ENCODE peak calls at places on chromosome X, in four cellular contexts. One of them, this sample, is unnamed.

GRCh38 chrX:38060331-38060878 is 54.1 kb downstream of the SYTL5 start:
- DNase-seq in A549: no peak
- DNase-seq in H1: no peak
- DNase-seq in SK-N-SH: no peak
- DNase-seq in this sample: no peak

GRCh38 chrX:6891404-6891803 is 256.1 kb upstream of the STS start:
- DNase-seq in SK-N-SH: no peak
- DNase-seq in A549: no peak
- DNase-seq in H1: no peak
- DNase-seq in this sample: no peak

GRCh38 chrX:15334561-15334960 is 762 bp downstream of the PIGA start:
- DNase-seq in A549: no peak
- DNase-seq in H1: no peak
- DNase-seq in SK-N-SH: no peak
- DNase-seq in this sample: peak

GRCh38 chrX:114583646-114584433 is at the start of gene HTR2C:
- DNase-seq in SK-N-SH: peak
- DNase-seq in H1: no peak
- DNase-seq in A549: no peak
- DNase-seq in this sample: no peak

GRCh38 chrX:39049975-39050374 is 248.7 kb downstream of the MID1IP1 start:
- DNase-seq in SK-N-SH: no peak
- DNase-seq in H1: no peak
- DNase-seq in A549: no peak
- DNase-seq in this sample: no peak

GRCh38 chrX:38871129-38872029 is 70.1 kb downstream of the MID1IP1 start:
- DNase-seq in H1: no peak
- DNase-seq in SK-N-SH: no peak
- DNase-seq in A549: no peak
- DNase-seq in this sample: no peak

GRCh38 chrX:12007881-12008280 is 130.4 kb upstream of the FRMPD4 start:
- DNase-seq in A549: peak
- DNase-seq in H1: no peak
- DNase-seq in SK-N-SH: no peak
- DNase-seq in this sample: peak

GRCh38 chrX:104108955-104109354 is 3.4 kb upstream of the ZCCHC18 start:
- DNase-seq in A549: no peak
- DNase-seq in SK-N-SH: no peak
- DNase-seq in H1: no peak
- DNase-seq in this sample: no peak

GRCh38 chrX:11566158-11566557 is 99.6 kb downstream of the ARHGAP6 start:
- DNase-seq in H1: no peak
- DNase-seq in SK-N-SH: no peak
- DNase-seq in A549: no peak
- DNase-seq in this sample: no peak

GRCh38 chrX:50202539-50202938 is 1.7 kb upstream of the AKAP4 start:
- DNase-seq in A549: no peak
- DNase-seq in SK-N-SH: no peak
- DNase-seq in H1: no peak
- DNase-seq in this sample: no peak

GRCh38 chrX:34656842-34657780 is at the start of gene TMEM47:
- DNase-seq in A549: peak
- DNase-seq in H1: peak
- DNase-seq in SK-N-SH: peak
- DNase-seq in this sample: peak

GRCh38 chrX:104173841-104174240 is 7.6 kb downstream of the FAM199X start:
- DNase-seq in SK-N-SH: no peak
- DNase-seq in A549: no peak
- DNase-seq in H1: no peak
- DNase-seq in this sample: no peak

GRCh38 chrX:119647552-119648420 is 41.6 kb upstream of the NKRF start:
- DNase-seq in A549: no peak
- DNase-seq in H1: no peak
- DNase-seq in SK-N-SH: no peak
- DNase-seq in this sample: no peak

GRCh38 chrX:124388562-124388961 is 42.2 kb downstream of the SH2D1A start:
- DNase-seq in A549: peak
- DNase-seq in SK-N-SH: peak
- DNase-seq in H1: no peak
- DNase-seq in this sample: peak

GRCh38 chrX:140733766-140734342 is 24.3 kb downstream of the LINC00632 start:
- DNase-seq in H1: no peak
- DNase-seq in SK-N-SH: peak
- DNase-seq in A549: peak
- DNase-seq in this sample: peak

GRCh38 chrX:70033348-70033747 is 16.4 kb downstream of the AWAT2 start:
- DNase-seq in A549: peak
- DNase-seq in H1: no peak
- DNase-seq in SK-N-SH: peak
- DNase-seq in this sample: peak

GRCh38 chrX:10922158-10922557 is 189.0 kb upstream of the HCCS start:
- DNase-seq in SK-N-SH: no peak
- DNase-seq in H1: no peak
- DNase-seq in A549: no peak
- DNase-seq in this sample: peak

GRCh38 chrX:83416273-83416672 is 91.8 kb upstream of the POU3F4 start:
- DNase-seq in H1: no peak
- DNase-seq in SK-N-SH: peak
- DNase-seq in A549: no peak
- DNase-seq in this sample: no peak

GRCh38 chrX:7996414-7996813 is 69.2 kb upstream of the PNPLA4 start:
- DNase-seq in SK-N-SH: peak
- DNase-seq in A549: no peak
- DNase-seq in H1: no peak
- DNase-seq in this sample: peak

GRCh38 chrX:35289952-35290351 is 347.4 kb downstream of the FAM47B start:
- DNase-seq in SK-N-SH: no peak
- DNase-seq in A549: no peak
- DNase-seq in H1: no peak
- DNase-seq in this sample: no peak

GRCh38 chrX:151085207-151085606 is 91.2 kb upstream of the GPR50 start:
- DNase-seq in A549: no peak
- DNase-seq in SK-N-SH: no peak
- DNase-seq in H1: no peak
- DNase-seq in this sample: no peak

GRCh38 chrX:95764972-95765451 is 919.6 kb upstream of the DIAPH2 start:
- DNase-seq in A549: no peak
- DNase-seq in SK-N-SH: peak
- DNase-seq in H1: no peak
- DNase-seq in this sample: peak

GRCh38 chrX:155767101-155767878 is 113.9 kb upstream of the VAMP7 start:
- DNase-seq in SK-N-SH: peak
- DNase-seq in H1: peak
- DNase-seq in A549: peak
- DNase-seq in this sample: peak

GRCh38 chrX:75522565-75523411 is at the start of gene ZDHHC15:
- DNase-seq in H1: peak
- DNase-seq in SK-N-SH: peak
- DNase-seq in A549: no peak
- DNase-seq in this sample: no peak

GRCh38 chrX:103722505-103722904 is 11.8 kb downstream of the TMEM31 start:
- DNase-seq in H1: no peak
- DNase-seq in A549: no peak
- DNase-seq in SK-N-SH: no peak
- DNase-seq in this sample: peak

GRCh38 chrX:103831342-103831802 is 685 bp downstream of the RAB9B start:
- DNase-seq in H1: peak
- DNase-seq in SK-N-SH: peak
- DNase-seq in A549: peak
- DNase-seq in this sample: no peak

GRCh38 chrX:119870626-119871131 is 854 bp downstream of the RNF113A start:
- DNase-seq in SK-N-SH: peak
- DNase-seq in A549: no peak
- DNase-seq in H1: no peak
- DNase-seq in this sample: peak

GRCh38 chrX:116272328-116272727 is 101.8 kb downstream of the AGTR2 start:
- DNase-seq in A549: peak
- DNase-seq in SK-N-SH: no peak
- DNase-seq in H1: no peak
- DNase-seq in this sample: peak

GRCh38 chrX:119726900-119727555 is 31.4 kb upstream of the SOWAHD start:
- DNase-seq in A549: no peak
- DNase-seq in H1: no peak
- DNase-seq in SK-N-SH: no peak
- DNase-seq in this sample: no peak

DNA sequence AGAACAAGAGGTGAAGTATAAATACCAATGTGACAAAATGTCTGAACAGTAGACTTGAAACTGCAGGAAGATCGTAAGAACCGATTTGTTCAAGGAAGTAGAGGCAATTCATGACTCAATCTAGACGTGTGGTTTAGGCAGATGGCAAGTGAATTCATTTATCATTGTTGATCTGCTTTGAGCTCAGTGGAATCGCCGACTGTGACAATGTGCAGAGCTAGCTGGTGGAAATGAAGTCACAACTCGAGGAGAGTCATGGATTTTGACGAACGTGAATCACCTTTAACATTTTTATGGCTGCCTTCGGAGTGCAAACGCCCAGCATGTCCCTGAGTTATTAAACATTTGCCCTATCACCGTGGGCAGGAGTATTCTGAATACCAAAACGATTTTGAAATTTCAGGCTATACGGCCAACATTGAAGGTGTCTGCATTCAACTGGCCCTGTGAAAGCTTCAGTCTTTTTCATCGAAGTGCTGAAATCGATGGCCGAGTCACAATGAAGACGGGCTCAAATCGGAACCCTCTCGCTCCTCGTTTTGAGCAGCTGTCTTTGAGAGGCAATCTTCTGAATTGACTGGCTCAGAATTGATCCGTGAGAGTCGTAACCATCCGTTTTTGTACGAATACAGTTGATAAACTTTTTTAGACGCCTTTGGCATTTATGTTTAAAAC is 689 bp upstream of the OGT start:
- DNase-seq in A549: peak
- DNase-seq in SK-N-SH: no peak
- DNase-seq in H1: no peak
- DNase-seq in this sample: peak
- TF ChIP-seq USF2 in A549: no peak
- TF ChIP-seq USF2 in SK-N-SH: no peak
- TF ChIP-seq USF2 in H1: no peak
- TF ChIP-seq USF2 in this sample: no peak

DNA sequence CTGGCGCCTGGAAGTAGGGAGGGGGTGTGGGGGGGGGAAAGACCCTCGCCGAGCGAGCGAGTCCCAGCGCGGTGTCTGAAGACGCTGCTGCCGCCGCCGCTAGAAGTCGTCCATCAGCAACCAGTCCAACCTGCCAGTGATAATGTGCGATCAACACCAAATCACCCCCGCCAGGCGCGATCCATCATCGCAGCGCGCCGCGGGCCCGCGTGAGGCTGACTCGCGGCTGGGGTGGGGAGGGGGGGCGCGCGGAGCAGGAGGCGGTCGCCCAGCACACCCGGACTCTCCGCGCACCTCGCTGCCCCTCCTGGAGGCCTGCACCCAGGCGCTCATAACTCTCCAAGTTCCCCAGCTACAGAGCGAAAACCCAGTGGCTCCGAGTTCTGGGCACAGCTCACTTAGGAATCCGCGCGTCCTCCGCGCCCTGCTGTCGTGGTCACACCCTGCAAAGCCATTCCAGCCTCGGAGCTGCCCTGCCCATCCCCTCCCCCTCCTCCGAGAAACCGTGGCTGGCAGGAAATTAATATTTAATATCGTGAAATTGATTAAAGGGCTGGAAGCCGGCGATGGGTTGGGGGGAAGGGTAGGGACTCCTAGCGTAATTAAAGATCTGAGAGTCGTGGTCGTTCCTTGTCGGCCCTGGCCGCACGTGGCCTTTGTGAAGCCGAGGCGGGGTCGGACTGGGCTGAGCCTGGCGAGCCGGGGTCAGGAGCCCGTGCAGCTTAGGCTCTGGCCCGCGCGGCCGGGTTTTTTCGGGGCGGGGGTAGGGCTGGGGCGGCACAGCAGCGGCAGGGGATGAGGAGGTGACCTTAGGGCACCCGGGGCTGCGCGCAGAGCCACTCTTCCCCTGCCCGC is 58.1 kb upstream of the BCOR start:
- DNase-seq in SK-N-SH: peak
- DNase-seq in A549: peak
- DNase-seq in H1: no peak
- DNase-seq in this sample: no peak
- H3K27ac ChIP-seq in SK-N-SH: peak
- H3K27ac ChIP-seq in A549: peak
- H3K27ac ChIP-seq in H1: no peak
- H3K27ac ChIP-seq in this sample: no peak

GRCh38 chrX:40538391-40538790 is 42.4 kb upstream of the ATP6AP2 start:
- DNase-seq in SK-N-SH: no peak
- DNase-seq in A549: no peak
- DNase-seq in H1: no peak
- DNase-seq in this sample: no peak

GRCh38 chrX:40542208-40542607 is 38.6 kb upstream of the ATP6AP2 start:
- DNase-seq in H1: no peak
- DNase-seq in A549: no peak
- DNase-seq in SK-N-SH: no peak
- DNase-seq in this sample: no peak

GRCh38 chrX:40537310-40537709 is 43.5 kb upstream of the ATP6AP2 start:
- DNase-seq in A549: no peak
- DNase-seq in SK-N-SH: no peak
- DNase-seq in H1: no peak
- DNase-seq in this sample: no peak

GRCh38 chrX:40542972-40543371 is 37.8 kb upstream of the ATP6AP2 start:
- DNase-seq in A549: no peak
- DNase-seq in SK-N-SH: peak
- DNase-seq in H1: no peak
- DNase-seq in this sample: no peak

GRCh38 chrX:40539214-40540142 is 41.3 kb upstream of the ATP6AP2 start:
- DNase-seq in SK-N-SH: no peak
- DNase-seq in A549: no peak
- DNase-seq in H1: no peak
- DNase-seq in this sample: peak
- TF ChIP-seq USF2 in SK-N-SH: no peak
- TF ChIP-seq USF2 in A549: no peak
- TF ChIP-seq USF2 in H1: no peak
- TF ChIP-seq USF2 in this sample: no peak

DNA sequence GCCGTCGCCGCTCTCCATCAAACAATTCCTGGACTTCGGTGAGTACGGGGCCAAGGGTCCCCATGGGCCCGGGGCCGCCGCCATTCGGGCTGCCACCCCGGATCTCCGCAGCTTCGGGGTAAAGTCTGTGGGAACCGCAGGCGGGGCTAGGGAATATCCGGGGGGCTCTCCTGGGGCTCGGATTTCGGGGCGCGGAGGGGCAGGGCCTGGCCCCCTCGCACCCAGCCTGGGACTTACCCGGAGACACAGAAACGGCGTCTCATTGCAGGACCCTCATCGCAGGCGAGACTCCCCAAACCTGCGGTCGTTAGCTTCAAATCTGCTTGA is 401 bp downstream of the PDK3 start:
- DNase-seq in SK-N-SH: no peak
- DNase-seq in H1: no peak
- DNase-seq in A549: no peak
- DNase-seq in this sample: no peak
- H3K27ac ChIP-seq in SK-N-SH: peak
- H3K27ac ChIP-seq in H1: no peak
- H3K27ac ChIP-seq in A549: peak
- H3K27ac ChIP-seq in this sample: no peak